ENCODE peak calls at places on chromosomes 5 and 9, in nine cellular contexts. S, C, N, D, O, A, L, V and R are unnamed samples.

GRCh38 chr9:19720374-19720773 is 68.5 kb downstream of the SLC24A2 start:
- DNase-seq in L (no peak), D (no peak), N (no peak), A (no peak), S (no peak), C (peak), O (peak), V (no peak), R (no peak)

GRCh38 chr9:111067472-111067871 is 29.2 kb upstream of the LPAR1 start:
- DNase-seq in S (no peak), A (no peak), V (no peak), N (no peak), L (no peak), C (no peak), D (no peak), O (no peak), R (no peak)

GRCh38 chr5:109705596-109705995 is 15.9 kb downstream of the MAN2A1 start:
- DNase-seq in C (no peak), D (peak), O (no peak), L (no peak), A (no peak), N (no peak), V (no peak), S (no peak), R (no peak)

GRCh38 chr5:36957953-36958559 is 81.5 kb downstream of the NIPBL start:
- DNase-seq in V (no peak), D (no peak), N (no peak), L (no peak), S (no peak), O (no peak), A (no peak), C (no peak), R (no peak)

GRCh38 chr5:123204224-123204623 is 115.2 kb downstream of the PRDM6 start:
- DNase-seq in S (no peak), N (no peak), O (no peak), D (no peak), V (no peak), A (no peak), C (no peak), L (no peak), R (no peak)

GRCh38 chr9:34272146-34272545 is 56.9 kb downstream of the KIF24 start:
- DNase-seq in C (no peak), L (no peak), N (no peak), V (no peak), A (peak), S (no peak), D (no peak), O (no peak), R (no peak)

GRCh38 chr9:129483467-129484324 is 137.2 kb downstream of the C9orf50 start:
- DNase-seq in N (no peak), S (peak), V (no peak), C (no peak), A (peak), L (peak), O (no peak), D (no peak), R (no peak)

GRCh38 chr5:100827481-100827889 is 75.6 kb downstream of the ST8SIA4 start:
- DNase-seq in O (no peak), C (no peak), S (no peak), N (no peak), L (no peak), V (no peak), D (no peak), A (no peak), R (no peak)

GRCh38 chr9:73441223-73441622 is 289.6 kb downstream of the ANXA1 start:
- DNase-seq in S (no peak), A (no peak), O (no peak), V (no peak), N (no peak), D (no peak), L (no peak), C (no peak), R (no peak)

GRCh38 chr5:120778491-120779293 is 314.6 kb downstream of the PRR16 start:
- DNase-seq in S (no peak), C (no peak), N (no peak), O (no peak), D (peak), A (no peak), L (no peak), V (no peak), R (no peak)

GRCh38 chr9:128136816-128137793 is 9.6 kb upstream of the PTGES2 start:
- DNase-seq in D (no peak), O (no peak), V (no peak), N (no peak), L (no peak), S (no peak), A (peak), C (no peak), R (no peak)

GRCh38 chr9:82911997-82912396 is 150.9 kb downstream of the RASEF start:
- DNase-seq in D (no peak), V (no peak), L (no peak), N (no peak), S (no peak), C (no peak), O (no peak), A (no peak), R (no peak)

GRCh38 chr9:82912639-82913038 is 150.3 kb downstream of the RASEF start:
- DNase-seq in S (no peak), D (no peak), C (no peak), A (no peak), N (no peak), L (no peak), V (no peak), O (no peak), R (no peak)
- TF ChIP-seq CTCF in S (no peak), D (no peak), C (no peak), A (peak), N (no peak), L (no peak), V (no peak), O (no peak), R (no peak)

GRCh38 chr9:21527579-21527978 is 45.5 kb upstream of the IFNE start:
- DNase-seq in D (no peak), L (no peak), N (no peak), C (no peak), S (no peak), V (no peak), O (no peak), A (no peak), R (no peak)
- TF ChIP-seq CTCF in D (no peak), L (no peak), N (no peak), C (no peak), S (no peak), V (peak), O (no peak), A (no peak), R (peak)

GRCh38 chr9:114273461-114273881 is 49.4 kb upstream of the ORM1 start:
- DNase-seq in N (peak), V (no peak), O (no peak), D (no peak), S (peak), C (no peak), L (peak), A (no peak), R (no peak)

GRCh38 chr9:114274217-114274616 is 48.7 kb upstream of the ORM1 start:
- DNase-seq in C (no peak), S (no peak), O (no peak), D (no peak), A (no peak), V (no peak), N (no peak), L (no peak), R (no peak)

GRCh38 chr9:114272739-114273431 is 50.0 kb upstream of the ORM1 start:
- DNase-seq in N (peak), O (no peak), A (no peak), L (no peak), S (no peak), D (no peak), C (no peak), V (no peak), R (no peak)

GRCh38 chr9:114270120-114270975 is 52.5 kb upstream of the ORM1 start:
- DNase-seq in N (peak), D (no peak), V (no peak), A (no peak), L (no peak), S (no peak), O (no peak), C (no peak), R (no peak)

GRCh38 chr9:114271556-114272510 is 51.1 kb upstream of the ORM1 start:
- DNase-seq in L (peak), D (no peak), O (peak), A (no peak), V (no peak), S (peak), C (peak), N (peak), R (no peak)
- TF ChIP-seq CTCF in L (peak), D (peak), O (peak), A (peak), V (no peak), S (peak), C (peak), N (peak), R (peak)

GRCh38 chr5:132747064-132747692 is at the start of gene CCNI2:
- DNase-seq in S (no peak), N (no peak), V (peak), A (no peak), D (no peak), C (peak), L (no peak), O (peak), R (no peak)
- TF ChIP-seq CTCF in S (no peak), N (no peak), V (no peak), A (no peak), D (no peak), C (no peak), L (no peak), O (peak), R (no peak)

GRCh38 chr5:114898602-114899001 is 271.1 kb downstream of the TRIM36 start:
- DNase-seq in D (no peak), N (no peak), L (no peak), A (no peak), V (no peak), C (no peak), O (no peak), S (no peak), R (no peak)
- TF ChIP-seq CTCF in D (no peak), N (no peak), L (no peak), A (no peak), V (no peak), C (no peak), O (no peak), S (no peak), R (peak)

DNA sequence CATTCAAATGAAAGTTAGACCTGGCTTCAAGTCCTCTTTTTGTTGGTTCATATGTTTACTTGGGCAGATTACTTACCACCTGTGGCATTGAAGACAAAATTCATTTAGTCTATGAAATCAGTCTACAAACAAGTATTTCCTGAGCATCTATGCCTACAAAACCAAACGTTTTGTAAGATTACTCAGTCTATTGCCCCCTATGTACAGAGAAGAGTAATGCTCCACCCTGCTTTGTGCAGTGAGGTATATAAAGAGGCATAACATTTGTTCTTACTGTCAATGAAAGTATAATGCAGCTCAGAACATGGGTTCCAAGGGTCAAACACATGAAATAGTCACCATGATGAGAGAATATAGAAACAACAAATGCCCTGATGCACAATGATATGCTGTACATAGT is 580.7 kb downstream of the KIF4B start:
- DNase-seq in O (no peak), A (no peak), C (no peak), L (no peak), D (no peak), V (no peak), N (no peak), S (no peak), R (no peak)
- TF ChIP-seq CTCF in O (peak), A (no peak), C (no peak), L (no peak), D (no peak), V (no peak), N (no peak), S (no peak), R (no peak)

GRCh38 chr5:180860887-180861822 is at the start of gene ZFP62:
- DNase-seq in O (peak), S (peak), L (peak), N (peak), C (peak), D (peak), V (peak), A (peak), R (peak)
- TF ChIP-seq CTCF in O (peak), S (no peak), L (no peak), N (peak), C (peak), D (no peak), V (no peak), A (peak), R (no peak)

DNA sequence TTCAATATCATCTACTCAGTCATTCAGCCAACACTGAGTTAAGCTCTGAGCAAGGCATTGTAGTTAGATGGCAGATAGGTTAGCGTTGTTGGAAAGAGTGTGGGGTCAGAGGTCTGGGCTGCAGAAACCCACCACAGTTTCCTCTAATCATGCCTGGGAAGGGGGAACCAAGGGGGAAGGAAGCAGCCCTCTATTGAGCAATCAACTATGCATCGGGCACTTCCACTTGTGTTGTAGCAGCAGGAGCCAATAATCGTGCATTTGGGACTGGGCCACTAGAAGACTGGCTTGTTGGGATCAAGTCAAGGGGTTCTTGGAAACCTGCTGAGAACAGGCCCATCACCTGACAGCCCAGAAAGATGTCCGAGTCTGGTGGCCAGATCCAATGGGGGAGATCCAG is 139.2 kb downstream of the PIP5K1B start:
- DNase-seq in L (no peak), A (no peak), C (no peak), D (no peak), S (no peak), N (no peak), O (no peak), V (no peak), R (no peak)
- TF ChIP-seq CTCF in L (no peak), A (no peak), C (no peak), D (no peak), S (no peak), N (no peak), O (no peak), V (no peak), R (no peak)

GRCh38 chr5:157469073-157469472 is 9.1 kb downstream of the NIPAL4 start:
- DNase-seq in O (no peak), D (no peak), S (no peak), C (no peak), N (no peak), A (no peak), V (no peak), L (no peak), R (no peak)
- TF ChIP-seq CTCF in O (no peak), D (no peak), S (no peak), C (no peak), N (no peak), A (no peak), V (peak), L (no peak), R (no peak)